ENCODE peak calls at places on chromosomes 12 and 14, in eight cellular contexts. F is A549, X is HCT116, R is IMR-90, A is keratinocyte, U is fibroblast of lung, C is Karpas-422, J is neural progenitor cell. I is an unnamed sample.

GRCh38 chr14:73741876-73742519 is 27.8 kb upstream of the PNMA1 start:
- DNase-seq in F (no peak), X (no peak), R (no peak), A (no peak), U (no peak), C (no peak), J (no peak), I (peak; percentile 41)

GRCh38 chr12:46385439-46385838 is 12.9 kb upstream of the SLC38A2 start:
- DNase-seq in F (peak; percentile 31), X (no peak), R (no peak), A (no peak), U (no peak), C (no peak), J (no peak), I (peak; percentile 32)

GRCh38 chr12:95538656-95539055 is 12.6 kb downstream of the USP44 start:
- DNase-seq in F (no peak), X (no peak), R (no peak), A (no peak), U (no peak), C (no peak), J (no peak), I (no peak)

GRCh38 chr12:39619660-39620433 is at the start of gene ABCD2:
- DNase-seq in F (peak; percentile 65), X (peak; percentile 19), R (peak; percentile 58), A (no peak), U (peak; percentile 86), C (peak; percentile 62), J (peak; percentile 81), I (peak; percentile 76)

GRCh38 chr14:99234982-99235491 is 37.0 kb downstream of the BCL11B start:
- DNase-seq in F (no peak), X (peak; percentile 27), R (no peak), A (no peak), U (peak; percentile 30), C (no peak), J (peak; percentile 90), I (no peak)

GRCh38 chr12:24823808-24824515 is 124.9 kb downstream of the BCAT1 start:
- DNase-seq in F (no peak), X (no peak), R (no peak), A (no peak), U (no peak), C (no peak), J (no peak), I (no peak)

GRCh38 chr12:31702047-31702446 is 26.8 kb downstream of the AMN1 start:
- DNase-seq in F (peak; percentile 60), X (peak; percentile 15), R (peak; percentile 10), A (no peak), U (peak; percentile 34), C (no peak), J (peak; percentile 42), I (peak; percentile 49)

GRCh38 chr12:25286837-25287236 is 36.1 kb upstream of the KRAS start:
- DNase-seq in F (no peak), X (no peak), R (no peak), A (no peak), U (no peak), C (no peak), J (no peak), I (no peak)

GRCh38 chr12:120365675-120366340 is 3.2 kb downstream of the MSI1 start:
- DNase-seq in F (no peak), X (no peak), R (no peak), A (no peak), U (no peak), C (no peak), J (no peak), I (no peak)

GRCh38 chr12:126507231-126507630 is 1442.0 kb downstream of the AACS start:
- DNase-seq in F (no peak), X (no peak), R (no peak), A (no peak), U (no peak), C (no peak), J (no peak), I (no peak)

GRCh38 chr12:126509587-126509986 is 1444.4 kb downstream of the AACS start:
- DNase-seq in F (no peak), X (no peak), R (no peak), A (no peak), U (no peak), C (no peak), J (no peak), I (no peak)

GRCh38 chr12:126510630-126511029 is 1445.4 kb downstream of the AACS start:
- DNase-seq in F (no peak), X (no peak), R (no peak), A (no peak), U (no peak), C (no peak), J (no peak), I (no peak)

GRCh38 chr12:126506426-126507182 is 1441.4 kb downstream of the AACS start:
- DNase-seq in F (no peak), X (no peak), R (no peak), A (no peak), U (peak; percentile 43), C (no peak), J (no peak), I (no peak)
- H3K4me2 ChIP-seq in F (no peak overlapping the region), X (no peak overlapping the region), R (no peak overlapping the region), A (no peak overlapping the region), U (no peak overlapping the region), C (no peak overlapping the region), J (no peak overlapping the region), I (no peak overlapping the region)

GRCh38 chr12:4518106-4518728 is 20.5 kb upstream of the RAD51AP1 start:
- DNase-seq in F (peak; percentile 20), X (peak; percentile 16), R (peak; percentile 81), A (no peak), U (peak; percentile 85), C (no peak), J (no peak), I (no peak)
- H3K4me2 ChIP-seq in F (no peak overlapping the region), X (peak overlapping the region; percentile 50), R (no peak overlapping the region), A (no peak overlapping the region), U (no peak overlapping the region), C (peak overlapping the region; percentile 19), J (no peak overlapping the region), I (no peak overlapping the region)

DNA sequence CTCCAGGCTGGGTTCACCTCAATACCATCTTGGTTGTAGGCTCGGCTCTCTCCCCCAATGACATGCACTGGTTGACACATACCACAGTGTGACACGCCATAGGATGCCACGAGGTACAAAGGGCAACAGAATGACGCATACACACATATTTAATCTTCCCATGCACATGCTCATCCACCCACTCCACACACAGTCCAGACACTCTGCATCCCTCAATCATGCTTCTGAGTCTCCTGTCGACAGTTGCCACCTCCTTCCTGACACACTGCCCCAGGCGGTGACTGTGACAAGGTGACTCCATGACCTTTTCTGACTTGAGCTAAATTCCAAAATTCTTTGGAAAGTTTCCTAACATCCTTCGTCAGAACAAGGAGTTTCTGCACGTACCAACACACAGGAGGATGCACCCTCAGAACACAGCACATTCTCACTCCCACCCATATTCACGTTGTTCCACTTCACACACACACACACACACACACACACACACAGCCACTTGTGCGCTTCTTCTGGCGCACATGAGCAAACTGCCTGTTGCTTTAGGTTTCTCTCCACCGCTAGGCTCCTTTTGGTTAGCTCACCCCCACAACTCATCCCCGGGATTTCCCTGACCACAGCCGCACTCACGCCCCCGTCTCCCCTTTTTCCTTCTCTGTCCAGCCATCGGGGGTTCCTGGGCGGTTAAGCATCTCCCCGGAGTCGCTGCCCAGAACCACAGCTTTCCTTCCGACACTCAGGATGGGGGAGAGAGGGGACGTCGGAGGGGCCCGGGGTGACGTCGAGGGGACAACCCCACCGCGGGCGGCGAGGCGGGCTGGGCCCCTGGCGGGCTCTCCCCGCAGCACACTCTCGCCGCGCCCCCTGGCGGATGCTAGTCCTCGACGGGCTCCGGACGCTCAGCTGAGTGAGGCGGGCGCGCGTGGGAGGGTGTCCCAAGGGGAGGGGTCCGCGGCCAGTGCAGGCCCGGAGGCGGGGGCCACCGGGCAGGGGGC is 536 bp upstream of the WNT1 start:
- DNase-seq in F (peak; percentile 64), X (no peak), R (peak; percentile 80), A (no peak), U (peak; percentile 59), C (peak; percentile 90), J (peak; percentile 82), I (no peak)
- H3K4me2 ChIP-seq in F (peak overlapping the region; percentile 96), X (peak overlapping the region; percentile 56), R (no peak overlapping the region), A (no peak overlapping the region), U (no peak overlapping the region), C (no peak overlapping the region), J (peak overlapping the region; percentile 63), I (no peak overlapping the region)

GRCh38 chr12:98417303-98417702 is 98.1 kb upstream of the TMPO start:
- DNase-seq in F (no peak), X (no peak), R (no peak), A (no peak), U (no peak), C (no peak), J (no peak), I (no peak)
- H3K4me2 ChIP-seq in F (peak overlapping the region; percentile 35), X (peak overlapping the region; percentile 6), R (no peak overlapping the region), A (no peak overlapping the region), U (no peak overlapping the region), C (no peak overlapping the region), J (no peak overlapping the region), I (no peak overlapping the region)

GRCh38 chr12:47413806-47414205 is 292.0 kb downstream of the RPAP3 start:
- DNase-seq in F (no peak), X (no peak), R (peak; percentile 58), A (no peak), U (peak; percentile 83), C (no peak), J (no peak), I (no peak)

GRCh38 chr12:47417146-47417545 is 288.7 kb downstream of the RPAP3 start:
- DNase-seq in F (no peak), X (no peak), R (no peak), A (no peak), U (no peak), C (no peak), J (no peak), I (no peak)

GRCh38 chr12:47414511-47414910 is 291.3 kb downstream of the RPAP3 start:
- DNase-seq in F (no peak), X (no peak), R (no peak), A (no peak), U (no peak), C (no peak), J (no peak), I (no peak)

GRCh38 chr12:47412837-47413236 is 293.0 kb downstream of the RPAP3 start:
- DNase-seq in F (no peak), X (no peak), R (no peak), A (no peak), U (no peak), C (no peak), J (no peak), I (no peak)

DNA sequence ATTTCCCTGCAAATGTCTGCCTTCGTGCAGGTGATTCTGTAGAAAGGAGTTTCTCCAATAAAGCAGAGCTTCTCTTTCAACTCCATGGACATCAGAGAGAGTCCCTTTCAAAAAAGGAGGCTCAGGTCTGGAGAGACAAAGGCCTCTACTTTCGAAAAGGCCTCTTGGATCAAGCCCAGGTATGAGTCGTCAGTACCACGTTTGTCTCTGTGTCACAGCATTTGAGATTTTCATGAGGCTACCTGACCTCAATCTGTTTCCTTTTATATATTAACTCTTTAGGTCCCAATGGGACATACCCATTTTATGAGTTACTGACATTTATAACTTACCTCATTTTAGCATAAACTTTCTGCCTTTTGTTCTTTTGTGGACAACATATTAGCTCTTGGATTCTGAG is 290.8 kb downstream of the RPAP3 start:
- DNase-seq in F (no peak), X (no peak), R (peak; percentile 29), A (no peak), U (peak; percentile 36), C (no peak), J (no peak), I (no peak)
- H3K4me2 ChIP-seq in F (no peak overlapping the region), X (no peak overlapping the region), R (no peak overlapping the region), A (no peak overlapping the region), U (no peak overlapping the region), C (peak overlapping the region; percentile 6), J (no peak overlapping the region), I (no peak overlapping the region)

I was measured in endothelial cell of umbilical vein.